ENCODE peak calls at places on chromosomes 11 and 22, in nine cellular contexts. K, V, D, L, Z, N, M, A and S are unnamed samples. For H3K4me1, the result is how much of the 10 kb centered on the place peaks cover.

GRCh38 chr22:48079505-48080295 is 1317.2 kb downstream of the TBC1D22A start:
- DNase-seq in Z (no peak), L (no peak), M (no peak), N (no peak), K (no peak), D (no peak), V (no peak), A (no peak), S (no peak)

GRCh38 chr22:37492428-37493344 is 6.5 kb upstream of the MFNG start:
- DNase-seq in Z (no peak), D (peak), N (no peak), V (no peak), M (no peak), K (no peak), A (peak), L (no peak), S (no peak)

GRCh38 chr11:33325456-33325855 is 68.3 kb downstream of the HIPK3 start:
- DNase-seq in L (no peak), Z (no peak), D (peak), A (no peak), V (no peak), N (no peak), K (no peak), M (no peak), S (no peak)

GRCh38 chr22:47996446-47996857 is 1234.0 kb downstream of the TBC1D22A start:
- DNase-seq in K (no peak), Z (no peak), D (no peak), A (no peak), M (no peak), V (no peak), L (no peak), N (no peak), S (no peak)

GRCh38 chr11:5684627-5685362 is at the start of gene TRIM5:
- DNase-seq in D (peak), V (peak), K (peak), Z (peak), M (peak), L (peak), N (peak), A (peak), S (peak)

GRCh38 chr11:72981067-72981466 is 161.1 kb downstream of the FCHSD2 start:
- DNase-seq in V (no peak), N (no peak), A (no peak), K (no peak), D (no peak), L (no peak), M (no peak), Z (no peak), S (no peak)

GRCh38 chr22:34055525-34056200 is 135.4 kb upstream of the LARGE1 start:
- DNase-seq in D (no peak), V (no peak), Z (peak), A (no peak), N (no peak), L (no peak), K (no peak), M (no peak), S (no peak)

GRCh38 chr11:57978686-57979531 is 44.8 kb upstream of the OR9Q1 start:
- DNase-seq in K (no peak), A (no peak), Z (no peak), L (no peak), M (no peak), V (no peak), D (peak), N (no peak), S (no peak)

GRCh38 chr11:59076876-59077571 is 9.1 kb upstream of the GLYATL1B start:
- DNase-seq in K (no peak), L (no peak), N (no peak), D (no peak), M (no peak), A (no peak), V (no peak), Z (no peak), S (no peak)

GRCh38 chr11:95547974-95548373 is 241.6 kb downstream of the FAM76B start:
- DNase-seq in M (no peak), N (no peak), V (no peak), A (no peak), D (no peak), K (no peak), L (no peak), Z (no peak), S (no peak)

DNA sequence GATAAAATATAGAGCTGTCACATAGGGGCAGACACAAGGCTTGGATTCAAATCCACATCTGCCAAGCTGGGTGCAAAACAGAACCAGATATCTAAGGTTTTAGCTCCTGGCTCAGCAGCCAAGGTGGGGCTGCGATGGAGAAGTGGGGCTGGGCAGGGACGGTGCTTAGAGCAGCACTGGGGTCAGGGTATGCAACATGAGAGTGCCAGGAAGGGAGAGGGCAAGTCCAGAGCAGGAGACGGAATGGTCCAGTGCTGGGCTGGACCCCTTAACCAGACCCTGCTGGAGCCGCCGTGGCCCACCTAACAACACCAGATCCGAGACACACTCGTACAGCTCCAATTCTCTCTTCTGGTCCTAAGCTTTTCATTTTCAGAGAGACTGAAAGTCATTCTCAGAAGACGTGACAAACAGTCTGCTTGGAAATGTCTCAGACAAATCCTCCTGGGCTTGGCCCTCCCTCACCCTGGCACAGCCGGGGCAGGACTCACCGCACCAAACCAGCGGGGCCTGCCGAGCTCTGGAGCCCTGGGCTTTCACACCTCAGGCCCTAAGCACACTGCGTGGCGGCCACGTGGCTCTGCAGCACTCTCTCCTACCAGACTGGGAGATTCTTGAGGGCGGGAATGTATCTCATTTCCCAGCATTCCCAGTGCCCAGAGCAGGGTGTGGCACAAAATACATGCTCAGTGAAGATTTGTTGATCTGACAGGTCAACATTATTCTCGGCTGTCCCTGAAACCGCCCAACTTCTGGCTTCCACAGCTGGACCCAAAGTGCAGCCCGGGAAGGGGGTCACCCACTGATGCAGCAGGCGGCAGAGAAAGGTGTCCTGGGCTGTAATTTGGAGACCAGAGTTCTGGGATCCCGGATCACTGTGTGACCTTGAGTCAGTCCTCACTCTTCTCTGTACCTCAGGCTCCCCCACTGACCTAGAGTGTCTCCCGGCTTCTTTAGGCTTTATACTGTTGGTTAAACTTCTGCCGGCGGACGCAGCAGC is 11.6 kb downstream of the LRRC32 start:
- DNase-seq in V (no peak), A (no peak), N (no peak), D (no peak), Z (no peak), M (no peak), K (no peak), L (no peak), S (no peak)
- H3K4me1 ChIP-seq in V (under half), A (under half), N (under half), D (under half), Z (under half), M (under half), K (under half), L (under half), S (half or more)

GRCh38 chr11:112780351-112781043 is 180.7 kb upstream of the NCAM1 start:
- DNase-seq in N (peak), M (no peak), D (peak), A (no peak), L (no peak), K (no peak), Z (no peak), V (no peak), S (peak)

GRCh38 chr11:112776834-112777793 is 184.1 kb upstream of the NCAM1 start:
- DNase-seq in D (no peak), L (no peak), K (no peak), Z (no peak), V (no peak), A (no peak), N (no peak), M (no peak), S (no peak)

GRCh38 chr11:112783945-112784322 is 177.3 kb upstream of the NCAM1 start:
- DNase-seq in Z (no peak), A (no peak), V (no peak), K (no peak), N (no peak), L (no peak), D (no peak), M (no peak), S (no peak)

GRCh38 chr11:112773256-112773655 is 188.0 kb upstream of the NCAM1 start:
- DNase-seq in M (no peak), V (no peak), N (no peak), K (no peak), D (no peak), A (no peak), L (no peak), Z (no peak), S (no peak)

DNA sequence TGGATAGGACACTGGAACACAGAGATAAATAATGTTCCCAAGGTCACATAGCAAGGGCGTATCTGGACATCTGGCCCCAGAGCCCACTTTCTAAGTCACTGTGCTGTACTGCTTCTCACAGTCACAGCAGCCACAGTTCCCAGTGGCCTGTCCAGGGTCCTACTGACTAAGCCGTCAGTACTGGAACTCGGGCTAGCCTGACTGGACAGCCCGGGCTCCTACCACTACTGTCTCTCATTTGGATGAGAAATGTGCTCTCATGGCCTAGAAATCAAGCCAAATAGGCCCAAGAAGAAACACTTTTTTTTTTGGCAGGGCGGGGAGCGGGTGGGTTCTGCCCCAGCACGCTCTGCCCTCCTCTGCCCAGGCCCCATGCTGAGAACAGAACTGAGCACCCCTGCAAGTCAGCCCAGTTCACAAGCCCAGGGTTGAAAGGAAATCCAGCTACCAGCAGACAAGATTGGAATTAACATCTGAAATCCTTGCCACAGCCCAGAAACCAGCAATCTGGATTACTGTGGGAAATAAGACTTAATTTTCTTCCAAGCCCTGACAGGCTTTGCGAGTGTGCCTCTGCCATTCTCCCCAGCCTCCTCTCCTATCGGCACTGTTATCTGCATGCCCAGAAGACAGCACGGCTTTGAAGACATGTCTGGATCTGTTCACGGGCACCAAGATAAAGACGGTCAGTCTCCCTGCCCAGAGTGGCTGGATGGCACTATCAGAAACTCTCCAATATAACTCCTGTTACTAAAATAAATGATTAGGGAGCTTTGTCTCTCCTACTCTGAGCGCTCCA is 182.9 kb upstream of the NCAM1 start:
- DNase-seq in N (no peak), L (no peak), Z (no peak), V (no peak), A (no peak), D (no peak), M (no peak), K (no peak), S (no peak)
- H3K27ac ChIP-seq in N (peak), L (no peak), Z (no peak), V (no peak), A (no peak), D (no peak), M (peak), K (no peak), S (peak)

GRCh38 chr22:39360242-39360641 is 10.5 kb downstream of the SYNGR1 start:
- DNase-seq in A (no peak), V (no peak), N (no peak), L (no peak), K (no peak), D (no peak), Z (no peak), M (no peak), S (no peak)
- H3K4me1 ChIP-seq in A (under half), V (under half), N (under half), L (under half), K (under half), D (under half), Z (under half), M (under half), S (under half)

GRCh38 chr11:63887600-63887999 is 29.4 kb downstream of the RCOR2 start:
- DNase-seq in M (no peak), A (no peak), L (no peak), Z (no peak), N (no peak), D (no peak), V (no peak), K (no peak), S (no peak)
- H3K27ac ChIP-seq in M (peak), A (peak), L (peak), Z (peak), N (peak), D (peak), V (peak), K (peak), S (peak)

GRCh38 chr11:16153951-16154350 is 202.4 kb downstream of the SOX6 start:
- DNase-seq in D (no peak), K (no peak), V (no peak), N (no peak), A (no peak), L (no peak), Z (no peak), M (no peak), S (no peak)
- H3K4me1 ChIP-seq in D (under half), K (under half), V (under half), N (under half), A (under half), L (under half), Z (half or more), M (under half), S (under half)

DNA sequence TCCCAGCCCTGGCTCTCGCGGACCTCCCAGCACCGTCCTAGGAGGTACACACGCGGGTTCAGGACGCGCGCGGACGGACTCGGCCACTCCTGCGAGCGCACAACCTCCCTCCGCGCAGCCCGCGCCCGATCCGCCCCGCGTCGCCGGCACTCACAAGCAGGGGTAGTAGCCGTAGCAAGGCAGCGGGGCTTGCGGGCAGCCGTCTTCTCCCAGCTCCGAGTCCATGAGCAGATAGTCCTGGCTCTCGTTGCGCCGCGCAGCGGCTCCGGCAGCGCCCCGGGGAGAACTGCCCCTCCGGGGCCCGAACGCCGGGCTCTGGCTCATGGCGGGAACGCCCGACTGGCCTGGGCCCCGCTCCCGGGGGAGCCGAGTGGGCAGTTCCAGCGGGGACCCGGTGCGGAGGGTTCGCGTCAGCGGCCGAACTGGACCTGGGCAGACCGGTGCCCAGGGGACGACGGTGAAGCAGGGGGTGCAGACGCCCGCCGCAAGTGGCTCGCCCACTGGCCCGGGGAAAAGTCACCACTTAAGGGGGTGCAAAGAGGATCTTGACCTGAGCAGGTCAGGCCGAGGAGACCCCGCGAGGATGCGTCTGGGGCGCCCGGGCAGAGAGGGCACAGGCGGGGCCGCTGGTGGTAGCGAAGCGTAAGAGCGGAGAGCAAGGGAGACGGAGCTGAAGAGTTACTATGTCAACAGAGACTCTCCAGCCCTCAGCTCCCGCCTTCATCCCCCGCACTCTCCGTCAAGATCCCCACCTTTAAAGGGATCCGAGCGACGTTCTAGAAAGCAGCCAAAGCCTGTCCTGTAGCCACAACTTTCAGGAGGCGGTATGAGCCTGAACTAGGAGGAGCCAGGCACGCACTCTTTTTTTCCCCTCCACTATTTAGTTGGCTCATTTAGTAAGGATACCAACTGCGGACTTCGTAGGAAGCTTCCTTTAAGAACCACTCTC is at the start of gene TRPC6:
- DNase-seq in L (no peak), N (no peak), Z (peak), M (no peak), A (no peak), K (no peak), D (peak), V (peak), S (peak)
- H3K27ac ChIP-seq in L (peak), N (no peak), Z (peak), M (no peak), A (no peak), K (no peak), D (no peak), V (no peak), S (peak)